ENCODE peak calls at places on chromosome 21, in eight cellular contexts. Z is CD8-positive, alpha-beta memory T cell; X is brain microvascular endothelial cell; S is uterus; N is mesendoderm; V is tibial nerve; E is stomach; P is Panc1. H is an unnamed sample.

GRCh38 chr21:14602418-14602987 is 56.4 kb upstream of the SAMSN1 start:
- DNase-seq in Z (no peak), X (no peak), S (no peak), N (no peak), V (no peak), E (no peak), P (no peak), H (no peak)

GRCh38 chr21:27423906-27424595 is 457.2 kb upstream of the ADAMTS5 start:
- DNase-seq in Z (no peak), X (peak), S (no peak), N (peak), V (no peak), E (no peak), P (no peak), H (no peak)

GRCh38 chr21:31041295-31042079 is 3.2 kb upstream of the KRTAP19-8 start:
- DNase-seq in Z (no peak), X (no peak), S (no peak), N (peak), V (no peak), E (no peak), P (no peak), H (no peak)

GRCh38 chr21:16634522-16634914 is 878.3 kb upstream of the CXADR start:
- DNase-seq in Z (no peak), X (no peak), S (no peak), N (peak), V (no peak), E (no peak), P (no peak), H (no peak)

GRCh38 chr21:15466329-15466728 is 263.5 kb upstream of the USP25 start:
- DNase-seq in Z (no peak), X (no peak), S (no peak), N (no peak), V (no peak), E (no peak), P (no peak), H (no peak)

GRCh38 chr21:22880573-22880972 is 1882.4 kb downstream of the NCAM2 start:
- DNase-seq in Z (no peak), X (no peak), S (no peak), N (no peak), V (no peak), E (no peak), P (no peak), H (no peak)

GRCh38 chr21:17491716-17492414 is 21.0 kb upstream of the CXADR start:
- DNase-seq in Z (no peak), X (peak), S (peak), N (peak), V (no peak), E (no peak), P (peak), H (no peak)

GRCh38 chr21:38973552-38973951 is 167.8 kb downstream of the ETS2 start:
- DNase-seq in Z (no peak), X (no peak), S (no peak), N (no peak), V (no peak), E (no peak), P (no peak), H (no peak)

GRCh38 chr21:14620152-14620551 is 74.0 kb upstream of the SAMSN1 start:
- DNase-seq in Z (no peak), X (no peak), S (no peak), N (no peak), V (no peak), E (no peak), P (no peak), H (no peak)

GRCh38 chr21:27734146-27734545 is 767.3 kb upstream of the ADAMTS5 start:
- DNase-seq in Z (no peak), X (peak), S (no peak), N (peak), V (no peak), E (no peak), P (no peak), H (no peak)

GRCh38 chr21:29064850-29065481 is 8.5 kb downstream of the CCT8 start:
- DNase-seq in Z (no peak), X (no peak), S (no peak), N (no peak), V (no peak), E (no peak), P (no peak), H (no peak)

GRCh38 chr21:19010996-19011395 is 607.4 kb upstream of the TMPRSS15 start:
- DNase-seq in Z (no peak), X (no peak), S (no peak), N (no peak), V (no peak), E (no peak), P (no peak), H (no peak)

GRCh38 chr21:33441489-33442477 is 38.0 kb downstream of the TMEM50B start:
- DNase-seq in Z (no peak), X (peak), S (no peak), N (no peak), V (no peak), E (no peak), P (no peak), H (no peak)

GRCh38 chr21:14454642-14455009 is 71.7 kb upstream of the HSPA13 start:
- DNase-seq in Z (no peak), X (no peak), S (no peak), N (no peak), V (no peak), E (no peak), P (no peak), H (no peak)

GRCh38 chr21:29221259-29221744 is 77.4 kb upstream of the BACH1 start:
- DNase-seq in Z (no peak), X (peak), S (no peak), N (no peak), V (no peak), E (no peak), P (no peak), H (no peak)

GRCh38 chr21:37642493-37642892 is 273.8 kb downstream of the KCNJ6 start:
- DNase-seq in Z (peak), X (no peak), S (no peak), N (peak), V (no peak), E (no peak), P (no peak), H (no peak)

DNA sequence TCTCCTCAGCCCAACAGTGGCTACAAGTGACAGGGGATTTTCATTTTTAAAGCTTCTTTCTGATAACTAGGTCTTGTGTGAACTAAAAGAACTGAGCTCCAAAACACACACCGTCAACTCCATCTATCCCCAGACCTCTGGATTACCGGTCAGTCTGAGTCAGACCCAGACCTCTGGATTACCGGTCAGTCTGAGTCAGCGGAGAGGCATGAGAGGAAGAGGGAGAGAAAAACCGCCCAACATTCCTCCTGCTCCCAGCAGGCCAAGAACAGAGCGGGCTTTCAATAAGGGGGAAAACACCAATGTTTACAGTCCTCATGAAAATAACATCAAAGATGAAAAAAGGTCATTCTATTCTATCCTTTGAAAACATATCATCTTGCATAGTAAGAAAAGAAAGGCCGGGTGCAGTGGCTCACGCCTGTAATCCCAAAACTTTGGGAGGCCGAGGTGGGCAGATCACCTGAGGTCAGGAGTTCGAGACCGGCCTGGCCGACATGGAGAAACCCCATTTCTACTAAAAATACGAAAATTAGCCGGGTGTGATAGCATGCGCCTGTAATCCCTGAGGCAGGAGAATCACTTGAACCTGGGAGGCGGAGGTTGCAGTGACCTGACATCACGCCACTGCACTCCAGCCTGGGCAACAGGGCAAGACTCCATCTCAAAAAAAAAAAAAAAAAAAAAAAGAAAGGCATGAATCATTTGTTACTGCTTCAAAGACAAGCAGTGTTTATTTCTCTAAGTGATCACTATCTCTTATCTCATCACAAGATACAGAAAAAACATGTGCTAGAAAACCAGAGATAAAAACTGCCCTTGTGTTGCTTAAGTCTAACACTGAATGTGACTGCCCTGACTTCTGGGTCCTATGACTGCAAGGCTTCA is 3.4 kb downstream of the PTTG1IP start:
- DNase-seq in Z (no peak), X (peak), S (peak), N (peak), V (no peak), E (peak), P (no peak), H (no peak)
- H3K27ac ChIP-seq in Z (peak), X (peak), S (peak), N (peak), V (peak), E (peak), P (peak), H (peak)

GRCh38 chr21:42525228-42525604 is 11.6 kb downstream of the SLC37A1 start:
- DNase-seq in Z (no peak), X (peak), S (no peak), N (peak), V (no peak), E (no peak), P (no peak), H (no peak)
- H3K27ac ChIP-seq in Z (peak), X (no peak), S (peak), N (no peak), V (peak), E (peak), P (no peak), H (peak)

DNA sequence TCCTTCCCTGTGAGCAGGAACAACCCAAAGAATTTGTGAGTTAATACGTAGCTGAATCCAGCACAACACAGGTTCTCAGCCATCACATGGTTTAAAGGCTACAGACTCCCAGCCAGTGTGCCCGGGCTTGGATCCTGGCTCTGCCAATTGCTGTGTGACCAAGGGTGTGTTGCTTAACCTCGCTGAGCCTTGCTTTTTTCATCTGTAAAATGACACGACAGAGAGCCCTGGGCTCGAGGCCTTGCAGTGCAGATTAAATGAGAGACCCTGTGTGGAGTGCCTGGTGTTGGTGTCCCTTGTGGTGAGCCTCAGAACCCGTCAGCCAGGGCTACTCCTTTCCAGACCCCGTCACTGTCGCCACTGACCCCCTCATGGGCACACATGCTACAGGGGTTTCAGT is 39.4 kb downstream of the CHAF1B start:
- DNase-seq in Z (no peak), X (no peak), S (no peak), N (no peak), V (no peak), E (no peak), P (no peak), H (no peak)
- H3K27ac ChIP-seq in Z (no peak), X (no peak), S (no peak), N (no peak), V (no peak), E (no peak), P (no peak), H (no peak)

GRCh38 chr21:25964009-25964408 is 206.6 kb downstream of the APP start:
- DNase-seq in Z (no peak), X (no peak), S (no peak), N (no peak), V (no peak), E (no peak), P (no peak), H (no peak)
- H3K27ac ChIP-seq in Z (no peak), X (peak), S (no peak), N (no peak), V (no peak), E (no peak), P (peak), H (peak)

DNA sequence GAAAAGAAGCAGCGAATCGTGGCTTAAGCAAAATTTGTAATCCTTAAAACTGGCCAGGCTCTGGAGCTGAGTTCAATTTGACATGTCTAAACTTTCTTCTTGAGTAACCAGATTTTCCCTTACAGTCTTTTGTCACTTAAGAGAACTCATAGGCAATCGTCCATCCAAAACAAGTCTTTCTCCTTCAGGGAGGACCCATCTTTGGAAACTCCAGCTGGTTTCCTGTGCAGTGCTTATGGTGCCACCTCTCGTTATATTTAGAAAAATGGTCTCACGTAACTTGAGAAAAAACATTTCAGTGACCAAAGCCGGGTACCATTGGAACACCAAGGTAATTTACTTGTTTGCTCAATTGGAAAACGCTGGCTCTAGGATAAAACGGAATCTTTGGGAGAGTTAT is 1.9 kb upstream of the PTTG1IP start:
- DNase-seq in Z (peak), X (no peak), S (no peak), N (no peak), V (no peak), E (no peak), P (no peak), H (no peak)
- H3K27ac ChIP-seq in Z (no peak), X (no peak), S (peak), N (no peak), V (no peak), E (peak), P (peak), H (peak)

GRCh38 chr21:21751286-21751685 is 753.1 kb downstream of the NCAM2 start:
- DNase-seq in Z (no peak), X (no peak), S (no peak), N (no peak), V (no peak), E (no peak), P (no peak), H (no peak)
- H3K27ac ChIP-seq in Z (no peak), X (no peak), S (no peak), N (no peak), V (no peak), E (no peak), P (no peak), H (no peak)

DNA sequence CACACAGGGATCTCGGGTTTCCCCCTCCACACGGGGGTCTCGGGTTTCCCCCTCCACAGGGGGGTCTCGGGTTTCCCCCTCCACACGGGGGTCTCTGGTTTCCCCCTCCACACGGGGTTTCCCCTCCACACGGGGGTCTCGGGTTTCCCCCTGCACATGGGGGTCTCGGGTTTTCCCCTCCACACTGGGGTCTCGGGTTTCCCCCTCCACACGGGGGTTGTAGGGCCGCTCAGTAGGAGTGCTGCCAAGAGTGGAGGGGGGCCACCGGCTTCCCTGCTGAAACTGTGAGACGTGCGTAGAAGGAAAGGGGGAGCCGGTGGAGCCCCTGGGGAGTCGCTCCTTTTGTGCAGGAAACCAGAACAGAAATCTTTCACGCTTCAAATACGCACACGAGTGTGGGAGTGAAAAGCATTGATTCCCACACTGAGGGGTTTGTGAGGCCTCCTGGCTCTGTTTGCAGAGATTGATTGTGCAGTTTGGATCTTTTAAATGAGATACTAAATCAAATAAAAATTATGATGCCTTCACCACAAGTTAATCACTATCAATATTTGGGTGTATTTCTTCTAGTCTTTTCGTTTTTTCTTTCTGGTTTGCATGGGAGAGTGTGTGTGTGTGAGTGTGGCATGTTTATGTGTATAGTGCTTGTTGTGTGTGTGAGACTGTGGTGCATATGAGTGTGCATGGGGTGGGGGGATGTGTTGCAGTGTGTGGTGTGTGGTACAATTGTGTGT is 54.3 kb upstream of the TRAPPC10 start:
- DNase-seq in Z (no peak), X (no peak), S (no peak), N (no peak), V (no peak), E (no peak), P (no peak), H (no peak)
- H3K27ac ChIP-seq in Z (no peak), X (no peak), S (no peak), N (no peak), V (no peak), E (no peak), P (no peak), H (no peak)

DNA sequence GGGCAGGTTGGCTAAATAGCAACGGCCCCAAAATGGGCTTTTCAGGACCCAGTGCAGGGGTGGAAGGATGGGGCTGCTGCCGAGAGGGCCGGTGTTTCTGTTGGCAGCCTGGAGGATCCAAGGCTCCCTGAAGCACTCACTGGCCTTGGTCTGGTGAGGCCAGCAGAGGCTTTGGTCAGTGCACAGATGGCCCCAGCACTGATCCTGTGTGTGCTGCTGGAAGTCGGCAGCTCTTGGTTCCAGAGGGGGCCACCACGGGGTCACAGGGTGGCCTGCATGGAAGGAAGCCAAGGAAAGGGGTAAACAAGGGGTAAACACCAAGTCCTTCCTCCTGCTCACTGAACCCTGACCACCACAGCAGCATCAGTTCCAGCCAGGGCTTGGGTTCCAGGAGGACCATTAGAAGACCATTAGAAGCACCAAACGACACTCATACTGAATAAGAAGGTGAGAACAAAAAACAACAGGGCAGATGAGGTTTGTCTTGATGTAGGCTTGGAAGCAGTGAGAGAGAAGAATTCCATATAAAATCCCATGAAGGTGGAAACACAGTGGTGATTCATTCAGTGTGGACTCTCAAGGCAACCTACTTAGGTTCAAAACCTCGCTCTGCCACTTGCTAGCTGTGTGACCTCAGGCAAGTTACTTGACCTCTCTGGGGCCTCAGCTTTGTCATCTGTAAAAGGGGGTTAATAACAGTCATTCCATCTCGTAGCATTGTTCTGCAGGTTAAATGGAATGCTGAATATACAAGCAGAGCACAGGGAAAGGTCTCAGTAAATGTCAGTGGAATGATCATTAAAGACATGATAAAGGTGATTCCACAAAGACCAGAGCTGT is 184.5 kb downstream of the RUNX1 start:
- DNase-seq in Z (no peak), X (no peak), S (no peak), N (no peak), V (no peak), E (no peak), P (no peak), H (no peak)
- H3K27ac ChIP-seq in Z (no peak), X (no peak), S (no peak), N (no peak), V (no peak), E (peak), P (no peak), H (no peak)

DNA sequence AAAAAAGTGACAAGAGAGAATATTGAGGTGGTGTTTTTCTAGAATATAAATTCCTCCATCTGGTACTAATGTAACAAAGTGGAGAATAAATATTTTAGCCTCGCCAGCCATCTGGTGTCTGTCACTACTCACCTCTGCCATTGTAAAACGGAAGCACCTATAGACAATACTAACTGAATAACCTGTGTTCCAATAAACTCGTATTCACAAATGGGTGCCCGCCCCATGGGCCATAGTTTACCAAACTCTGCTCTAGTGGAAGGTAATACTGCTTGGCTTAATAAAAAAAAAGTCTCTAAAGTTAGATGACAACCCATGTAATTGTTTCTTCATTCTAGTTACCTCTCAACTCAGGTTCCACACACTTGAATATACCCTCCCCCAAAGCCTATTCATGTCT is 8.1 kb downstream of the MIS18A start:
- DNase-seq in Z (no peak), X (no peak), S (no peak), N (no peak), V (no peak), E (no peak), P (no peak), H (no peak)
- H3K27ac ChIP-seq in Z (no peak), X (no peak), S (no peak), N (no peak), V (no peak), E (no peak), P (no peak), H (no peak)

H was measured in caudate nucleus.